ENCODE peak calls at places on chromosomes 3 and 15, in six cellular contexts. L is HL-60, D is Panc1, R is transverse colon, K is K562, V is vagina. J is an unnamed sample.

GRCh38 chr3:20401253-20401652 is 215.2 kb upstream of the SGO1 start:
- DNase-seq in L (no peak), D (no peak), R (no peak), K (no peak), V (peak), J (no peak)

GRCh38 chr3:118128886-118129285 is 905.8 kb downstream of the IGSF11 start:
- DNase-seq in L (no peak), D (no peak), R (no peak), K (no peak), V (no peak), J (no peak)

GRCh38 chr3:134312072-134312872 is 61.6 kb upstream of the RYK start:
- DNase-seq in L (no peak), D (no peak), R (no peak), K (no peak), V (peak), J (peak)

GRCh38 chr15:56244811-56245576 is 1.3 kb upstream of the RFX7 start:
- DNase-seq in L (no peak), D (no peak), R (peak), K (peak), V (no peak), J (no peak)

GRCh38 chr15:72375846-72376581 is at the start of gene HEXA:
- DNase-seq in L (peak), D (peak), R (peak), K (peak), V (peak), J (peak)

GRCh38 chr3:66372681-66373350 is 128.0 kb downstream of the LRIG1 start:
- DNase-seq in L (no peak), D (no peak), R (peak), K (no peak), V (no peak), J (no peak)

GRCh38 chr15:32730677-32731654 is 13.2 kb downstream of the GREM1 start:
- DNase-seq in L (no peak), D (no peak), R (peak), K (peak), V (no peak), J (peak)

GRCh38 chr3:110069641-110070538 is 732.5 kb upstream of the DPPA4 start:
- DNase-seq in L (no peak), D (no peak), R (no peak), K (no peak), V (no peak), J (no peak)

GRCh38 chr15:100931143-100931890 is 12.2 kb downstream of the LRRK1 start:
- DNase-seq in L (no peak), D (no peak), R (peak), K (no peak), V (no peak), J (no peak)

GRCh38 chr3:58627580-58627894 is 39.0 kb downstream of the FAM3D start:
- DNase-seq in L (no peak), D (no peak), R (no peak), K (no peak), V (no peak), J (no peak)

GRCh38 chr15:74196175-74196574 is 6.4 kb downstream of the STRA6 start:
- DNase-seq in L (no peak), D (no peak), R (peak), K (no peak), V (no peak), J (peak)

GRCh38 chr3:56336023-56336422 is 132.2 kb downstream of the ERC2 start:
- DNase-seq in L (no peak), D (no peak), R (no peak), K (no peak), V (no peak), J (no peak)

GRCh38 chr15:99015677-99016568 is 8.3 kb upstream of the PGPEP1L start:
- DNase-seq in L (no peak), D (no peak), R (no peak), K (no peak), V (peak), J (peak)

GRCh38 chr3:122572940-122573412 is 4.5 kb upstream of the PARP15 start:
- DNase-seq in L (peak), D (no peak), R (no peak), K (peak), V (no peak), J (peak)

GRCh38 chr3:169527539-169527938 is 136.0 kb downstream of the MECOM start:
- DNase-seq in L (no peak), D (no peak), R (no peak), K (no peak), V (no peak), J (no peak)

GRCh38 chr3:121677141-121677540 is 16.4 kb upstream of the HCLS1 start:
- DNase-seq in L (no peak), D (no peak), R (no peak), K (no peak), V (no peak), J (no peak)

GRCh38 chr3:86537171-86537570 is 453.8 kb downstream of the VGLL3 start:
- DNase-seq in L (no peak), D (no peak), R (no peak), K (no peak), V (no peak), J (no peak)

GRCh38 chr3:126358816-126359181 is 1.6 kb upstream of the KLF15 start:
- DNase-seq in L (no peak), D (no peak), R (no peak), K (no peak), V (no peak), J (no peak)

GRCh38 chr3:111737056-111737711 is 121.9 kb upstream of the PHLDB2 start:
- DNase-seq in L (no peak), D (no peak), R (no peak), K (no peak), V (no peak), J (no peak)

GRCh38 chr3:111737712-111738097 is 121.4 kb upstream of the PHLDB2 start:
- DNase-seq in L (no peak), D (no peak), R (peak), K (no peak), V (no peak), J (peak)

GRCh38 chr3:111738790-111739189 is 120.3 kb upstream of the PHLDB2 start:
- DNase-seq in L (no peak), D (no peak), R (no peak), K (no peak), V (no peak), J (no peak)

GRCh38 chr3:111738238-111738637 is 120.8 kb upstream of the PHLDB2 start:
- DNase-seq in L (no peak), D (no peak), R (no peak), K (no peak), V (no peak), J (no peak)

GRCh38 chr3:111739241-111739952 is 119.7 kb upstream of the PHLDB2 start:
- DNase-seq in L (no peak), D (no peak), R (no peak), K (no peak), V (no peak), J (no peak)
- TF ChIP-seq POLR2AphosphoS5 in L (no peak), D (no peak), R (no peak), K (no peak), V (no peak), J (no peak)

GRCh38 chr3:167787440-167787839 is 51.9 kb downstream of the SERPINI1 start:
- DNase-seq in L (no peak), D (no peak), R (no peak), K (no peak), V (no peak), J (no peak)
- H3K4me3 ChIP-seq in L (no peak), D (no peak), R (no peak), K (no peak), V (no peak), J (no peak)

DNA sequence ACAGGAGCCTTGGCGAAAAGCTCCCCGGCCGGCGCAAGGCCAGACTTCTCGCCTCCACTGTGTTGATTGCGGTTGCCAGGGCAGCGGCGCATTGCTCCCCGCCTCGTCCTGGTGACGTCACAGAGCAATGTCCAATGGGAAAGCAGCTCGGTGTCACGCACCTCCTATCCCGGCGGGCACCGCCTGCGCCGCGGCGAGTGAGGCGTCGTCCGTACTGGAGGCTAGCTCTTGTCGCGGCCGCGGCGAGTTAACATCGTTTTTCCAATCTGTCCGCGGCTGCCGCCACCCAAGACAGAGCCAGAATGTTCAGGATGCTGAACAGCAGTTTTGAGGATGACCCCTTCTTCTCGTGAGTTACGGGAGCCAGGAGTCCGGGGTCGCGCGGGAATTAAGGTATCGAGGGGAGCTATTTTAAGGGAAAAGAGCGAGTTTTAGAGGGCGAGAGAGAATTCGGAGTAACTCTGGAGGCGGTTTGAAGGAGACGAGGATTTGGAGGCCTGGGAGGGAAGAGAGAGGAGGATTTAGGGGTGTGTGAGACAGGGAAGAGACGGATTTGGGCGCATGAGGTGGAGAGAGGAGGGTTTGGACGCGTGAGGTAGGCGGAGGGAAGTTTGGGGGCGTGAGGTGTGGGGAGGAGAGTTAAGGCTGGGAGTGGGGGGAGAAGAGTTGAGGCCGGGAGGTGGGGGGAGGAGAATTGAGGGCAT is at the start of gene MLF1:
- DNase-seq in L (peak), D (peak), R (peak), K (peak), V (peak), J (peak)
- TF ChIP-seq POLR2AphosphoS5 in L (no peak), D (peak), R (peak), K (peak), V (peak), J (peak)

GRCh38 chr3:195254454-195255175 is 16.3 kb downstream of the XXYLT1 start:
- DNase-seq in L (no peak), D (no peak), R (no peak), K (no peak), V (no peak), J (peak)

GRCh38 chr3:195256639-195257453 is 14.1 kb downstream of the XXYLT1 start:
- DNase-seq in L (no peak), D (no peak), R (no peak), K (no peak), V (no peak), J (peak)

GRCh38 chr3:195253981-195254432 is 17.0 kb downstream of the XXYLT1 start:
- DNase-seq in L (no peak), D (no peak), R (no peak), K (no peak), V (no peak), J (no peak)

GRCh38 chr3:195255176-195255500 is 15.8 kb downstream of the XXYLT1 start:
- DNase-seq in L (no peak), D (no peak), R (no peak), K (no peak), V (peak), J (peak)

DNA sequence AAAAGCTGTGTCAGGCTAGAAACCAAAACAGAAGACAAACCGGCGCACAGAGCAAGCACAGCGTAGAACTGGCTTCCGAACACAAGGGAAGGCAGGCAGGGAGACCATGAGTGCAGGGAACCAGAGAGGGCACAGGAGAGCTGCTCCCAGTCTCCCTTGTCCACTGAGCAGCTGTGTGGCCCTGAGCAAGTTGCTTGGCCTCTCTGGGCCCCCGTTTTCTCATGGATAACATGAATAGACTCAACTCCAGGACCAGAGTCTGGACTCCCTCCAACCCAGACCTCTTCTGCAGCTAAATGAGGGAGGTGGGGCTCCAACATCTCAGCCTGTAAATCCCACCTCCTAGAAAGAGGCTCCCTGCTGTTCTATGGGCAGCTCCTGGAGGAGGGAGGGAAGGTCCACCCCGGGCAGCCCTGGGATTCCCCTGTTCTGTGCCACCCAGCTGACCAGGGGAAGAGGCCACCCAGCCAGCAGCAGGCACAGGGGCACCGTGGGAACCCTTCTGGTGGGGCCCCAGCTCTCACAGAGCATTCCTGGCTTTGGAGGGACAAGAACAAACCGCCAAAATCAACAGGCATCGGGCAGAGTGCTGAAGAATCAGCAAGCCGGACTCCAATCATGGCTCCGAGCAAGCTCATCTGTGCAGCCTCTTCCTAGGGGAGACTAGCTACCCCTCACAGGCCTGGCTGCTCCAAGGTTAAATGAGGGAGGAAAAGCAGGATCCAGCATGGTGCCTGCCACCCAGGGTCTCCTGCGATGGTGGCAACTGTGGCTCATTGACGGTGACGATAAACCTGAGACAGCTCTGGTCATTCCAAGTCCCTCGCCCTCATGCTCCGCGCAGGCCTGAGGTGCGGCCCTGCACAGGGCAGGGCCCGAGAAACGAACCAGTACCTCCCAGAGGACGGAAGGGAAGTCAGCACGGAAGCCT is 15.1 kb downstream of the XXYLT1 start:
- DNase-seq in L (no peak), D (no peak), R (no peak), K (no peak), V (peak), J (peak)
- H3K4me3 ChIP-seq in L (no peak), D (no peak), R (no peak), K (no peak), V (no peak), J (no peak)

GRCh38 chr15:66741646-66742045 is 39.6 kb downstream of the SMAD6 start:
- DNase-seq in L (no peak), D (no peak), R (no peak), K (no peak), V (no peak), J (no peak)

GRCh38 chr15:66738595-66738994 is 36.6 kb downstream of the SMAD6 start:
- DNase-seq in L (no peak), D (no peak), R (no peak), K (no peak), V (no peak), J (no peak)

GRCh38 chr15:66742286-66742685 is 40.2 kb downstream of the SMAD6 start:
- DNase-seq in L (no peak), D (no peak), R (no peak), K (no peak), V (no peak), J (no peak)

GRCh38 chr15:66739287-66739686 is 37.3 kb downstream of the SMAD6 start:
- DNase-seq in L (no peak), D (no peak), R (no peak), K (no peak), V (no peak), J (no peak)

GRCh38 chr15:66740802-66741201 is 38.8 kb downstream of the SMAD6 start:
- DNase-seq in L (no peak), D (no peak), R (peak), K (no peak), V (no peak), J (no peak)
- TF ChIP-seq POLR2AphosphoS5 in L (no peak), D (no peak), R (no peak), K (no peak), V (peak), J (no peak)

GRCh38 chr3:150278843-150279341 is 129.2 kb upstream of the TSC22D2 start:
- DNase-seq in L (no peak), D (no peak), R (peak), K (no peak), V (no peak), J (no peak)
- H3K4me3 ChIP-seq in L (no peak), D (no peak), R (no peak), K (no peak), V (no peak), J (no peak)

DNA sequence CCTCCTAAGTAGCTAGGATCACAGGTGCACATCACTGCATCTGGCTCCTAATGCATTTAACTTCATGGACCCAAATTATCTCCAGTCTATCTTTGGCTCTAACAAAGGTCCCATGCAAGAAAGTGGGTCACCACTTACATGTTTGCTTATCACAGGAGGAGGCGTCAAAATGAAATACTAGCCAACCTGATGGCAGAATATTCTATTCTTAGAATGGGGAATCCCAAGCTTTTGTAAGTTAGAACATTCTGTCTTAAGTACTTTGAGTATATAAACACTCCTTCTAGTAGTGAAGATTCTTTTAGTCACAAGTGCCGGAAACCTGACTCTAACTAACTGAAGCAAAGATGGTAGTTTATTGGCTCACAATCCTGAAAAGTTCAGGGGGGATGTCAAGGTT is 72.0 kb upstream of the ADAMTS9 start:
- DNase-seq in L (no peak), D (no peak), R (no peak), K (no peak), V (no peak), J (no peak)
- TF ChIP-seq POLR2AphosphoS5 in L (no peak), D (no peak), R (peak), K (no peak), V (no peak), J (no peak)

GRCh38 chr3:108090701-108091497 is at the start of gene CD47:
- DNase-seq in L (peak), D (peak), R (peak), K (peak), V (peak), J (peak)
- H3K4me3 ChIP-seq in L (peak), D (peak), R (peak), K (peak), V (peak), J (peak)

J was measured in upper lobe of left lung.